ENCODE peak calls at places on chromosome 4, in seven cellular contexts. One of them, this sample, is unnamed.

GRCh38 chr4:78510681-78511080 is 40.9 kb upstream of the ANXA3 start:
- DNase-seq in fibroblast of lung: no peak
- DNase-seq in nephron progenitor cell: no peak
- DNase-seq in AG09309: no peak
- DNase-seq in neural crest cell: no peak
- DNase-seq in hepatocyte: no peak
- DNase-seq in GM13977: no peak
- DNase-seq in this sample: no peak

GRCh38 chr4:116599859-116600258 is 485.5 kb downstream of the TRAM1L1 start:
- DNase-seq in fibroblast of lung: no peak
- DNase-seq in nephron progenitor cell: peak; percentile 13
- DNase-seq in AG09309: no peak
- DNase-seq in neural crest cell: no peak
- DNase-seq in hepatocyte: no peak
- DNase-seq in GM13977: no peak
- DNase-seq in this sample: no peak

GRCh38 chr4:165970703-165971420 is 97.8 kb downstream of the TLL1 start:
- DNase-seq in fibroblast of lung: no peak
- DNase-seq in nephron progenitor cell: no peak
- DNase-seq in AG09309: no peak
- DNase-seq in neural crest cell: no peak
- DNase-seq in hepatocyte: no peak
- DNase-seq in GM13977: no peak
- DNase-seq in this sample: no peak

GRCh38 chr4:45484740-45485139 is 639.1 kb downstream of the GABRG1 start:
- DNase-seq in fibroblast of lung: no peak
- DNase-seq in nephron progenitor cell: no peak
- DNase-seq in AG09309: no peak
- DNase-seq in neural crest cell: no peak
- DNase-seq in hepatocyte: no peak
- DNase-seq in GM13977: no peak
- DNase-seq in this sample: no peak

GRCh38 chr4:3654036-3654807 is 112.0 kb upstream of the ADRA2C start:
- DNase-seq in fibroblast of lung: no peak
- DNase-seq in nephron progenitor cell: no peak
- DNase-seq in AG09309: no peak
- DNase-seq in neural crest cell: no peak
- DNase-seq in hepatocyte: no peak
- DNase-seq in GM13977: no peak
- DNase-seq in this sample: no peak

GRCh38 chr4:98501383-98501782 is 157.0 kb downstream of the TSPAN5 start:
- DNase-seq in fibroblast of lung: no peak
- DNase-seq in nephron progenitor cell: no peak
- DNase-seq in AG09309: no peak
- DNase-seq in neural crest cell: no peak
- DNase-seq in hepatocyte: no peak
- DNase-seq in GM13977: no peak
- DNase-seq in this sample: no peak

GRCh38 chr4:8597791-8598190 is 5.2 kb downstream of the CPZ start:
- DNase-seq in fibroblast of lung: no peak
- DNase-seq in nephron progenitor cell: no peak
- DNase-seq in AG09309: no peak
- DNase-seq in neural crest cell: no peak
- DNase-seq in hepatocyte: no peak
- DNase-seq in GM13977: no peak
- DNase-seq in this sample: no peak

GRCh38 chr4:153292897-153293674 is 51.4 kb upstream of the MND1 start:
- DNase-seq in fibroblast of lung: no peak
- DNase-seq in nephron progenitor cell: no peak
- DNase-seq in AG09309: no peak
- DNase-seq in neural crest cell: no peak
- DNase-seq in hepatocyte: no peak
- DNase-seq in GM13977: no peak
- DNase-seq in this sample: no peak

GRCh38 chr4:149095798-149096197 is 653.6 kb upstream of the NR3C2 start:
- DNase-seq in fibroblast of lung: no peak
- DNase-seq in nephron progenitor cell: no peak
- DNase-seq in AG09309: no peak
- DNase-seq in neural crest cell: no peak
- DNase-seq in hepatocyte: no peak
- DNase-seq in GM13977: no peak
- DNase-seq in this sample: no peak

GRCh38 chr4:5051210-5051691 is at the start of gene STK32B:
- DNase-seq in fibroblast of lung: peak; percentile 60
- DNase-seq in nephron progenitor cell: peak; percentile 77
- DNase-seq in AG09309: peak; percentile 40
- DNase-seq in neural crest cell: peak; percentile 60
- DNase-seq in hepatocyte: peak; percentile 76
- DNase-seq in GM13977: peak; percentile 47
- DNase-seq in this sample: peak; percentile 28

GRCh38 chr4:139440971-139441370 is 12.9 kb upstream of the RAB33B start:
- DNase-seq in fibroblast of lung: no peak
- DNase-seq in nephron progenitor cell: no peak
- DNase-seq in AG09309: no peak
- DNase-seq in neural crest cell: no peak
- DNase-seq in hepatocyte: no peak
- DNase-seq in GM13977: no peak
- DNase-seq in this sample: no peak

GRCh38 chr4:21012851-21013331 is 312.6 kb downstream of the PACRGL start:
- DNase-seq in fibroblast of lung: no peak
- DNase-seq in nephron progenitor cell: no peak
- DNase-seq in AG09309: no peak
- DNase-seq in neural crest cell: no peak
- DNase-seq in hepatocyte: no peak
- DNase-seq in GM13977: no peak
- DNase-seq in this sample: no peak

GRCh38 chr4:12911723-12912324 is 572.3 kb downstream of the RAB28 start:
- DNase-seq in fibroblast of lung: no peak
- DNase-seq in nephron progenitor cell: no peak
- DNase-seq in AG09309: no peak
- DNase-seq in neural crest cell: no peak
- DNase-seq in hepatocyte: no peak
- DNase-seq in GM13977: no peak
- DNase-seq in this sample: no peak

GRCh38 chr4:152478456-152479237 is 57.2 kb downstream of the FBXW7 start:
- DNase-seq in fibroblast of lung: peak; percentile 42
- DNase-seq in nephron progenitor cell: no peak
- DNase-seq in AG09309: no peak
- DNase-seq in neural crest cell: no peak
- DNase-seq in hepatocyte: no peak
- DNase-seq in GM13977: no peak
- DNase-seq in this sample: no peak

GRCh38 chr4:122602277-122603142 is 18.4 kb downstream of the IL21 start:
- DNase-seq in fibroblast of lung: peak; percentile 82
- DNase-seq in nephron progenitor cell: no peak
- DNase-seq in AG09309: peak; percentile 32
- DNase-seq in neural crest cell: no peak
- DNase-seq in hepatocyte: peak; percentile 44
- DNase-seq in GM13977: peak; percentile 28
- DNase-seq in this sample: no peak

GRCh38 chr4:42655248-42655647 is 1.7 kb downstream of the ATP8A1 start:
- DNase-seq in fibroblast of lung: no peak
- DNase-seq in nephron progenitor cell: no peak
- DNase-seq in AG09309: no peak
- DNase-seq in neural crest cell: no peak
- DNase-seq in hepatocyte: no peak
- DNase-seq in GM13977: peak; percentile 18
- DNase-seq in this sample: no peak

GRCh38 chr4:97984545-97985131 is 158.6 kb downstream of the STPG2 start:
- DNase-seq in fibroblast of lung: no peak
- DNase-seq in nephron progenitor cell: peak; percentile 8
- DNase-seq in AG09309: no peak
- DNase-seq in neural crest cell: no peak
- DNase-seq in hepatocyte: no peak
- DNase-seq in GM13977: no peak
- DNase-seq in this sample: no peak

GRCh38 chr4:77599378-77599777 is 6.2 kb upstream of the CXCL13 start:
- DNase-seq in fibroblast of lung: peak; percentile 60
- DNase-seq in nephron progenitor cell: peak; percentile 29
- DNase-seq in AG09309: no peak
- DNase-seq in neural crest cell: peak; percentile 4
- DNase-seq in hepatocyte: peak; percentile 52
- DNase-seq in GM13977: no peak
- DNase-seq in this sample: no peak

GRCh38 chr4:161577604-161578301 is 586.0 kb downstream of the FSTL5 start:
- DNase-seq in fibroblast of lung: peak; percentile 60
- DNase-seq in nephron progenitor cell: no peak
- DNase-seq in AG09309: peak; percentile 92
- DNase-seq in neural crest cell: no peak
- DNase-seq in hepatocyte: peak; percentile 44
- DNase-seq in GM13977: no peak
- DNase-seq in this sample: no peak

GRCh38 chr4:108276690-108277089 is 108.0 kb upstream of the LEF1 start:
- DNase-seq in fibroblast of lung: no peak
- DNase-seq in nephron progenitor cell: no peak
- DNase-seq in AG09309: no peak
- DNase-seq in neural crest cell: no peak
- DNase-seq in hepatocyte: no peak
- DNase-seq in GM13977: no peak
- DNase-seq in this sample: no peak

GRCh38 chr4:78058591-78059523 is 1.7 kb downstream of the FRAS1 start:
- DNase-seq in fibroblast of lung: peak; percentile 17
- DNase-seq in nephron progenitor cell: peak; percentile 67
- DNase-seq in AG09309: no peak
- DNase-seq in neural crest cell: peak; percentile 44
- DNase-seq in hepatocyte: peak; percentile 75
- DNase-seq in GM13977: peak; percentile 43
- DNase-seq in this sample: peak; percentile 48

GRCh38 chr4:75549019-75549418 is 6.8 kb upstream of the ODAPH start:
- DNase-seq in fibroblast of lung: no peak
- DNase-seq in nephron progenitor cell: no peak
- DNase-seq in AG09309: no peak
- DNase-seq in neural crest cell: no peak
- DNase-seq in hepatocyte: no peak
- DNase-seq in GM13977: no peak
- DNase-seq in this sample: no peak

GRCh38 chr4:75544870-75545269 is 11.0 kb upstream of the ODAPH start:
- DNase-seq in fibroblast of lung: no peak
- DNase-seq in nephron progenitor cell: no peak
- DNase-seq in AG09309: no peak
- DNase-seq in neural crest cell: no peak
- DNase-seq in hepatocyte: no peak
- DNase-seq in GM13977: no peak
- DNase-seq in this sample: no peak

GRCh38 chr4:75545526-75545925 is 10.3 kb upstream of the ODAPH start:
- DNase-seq in fibroblast of lung: no peak
- DNase-seq in nephron progenitor cell: no peak
- DNase-seq in AG09309: peak; percentile 13
- DNase-seq in neural crest cell: no peak
- DNase-seq in hepatocyte: no peak
- DNase-seq in GM13977: no peak
- DNase-seq in this sample: no peak

GRCh38 chr4:75552452-75552851 is 3.4 kb upstream of the ODAPH start:
- DNase-seq in fibroblast of lung: no peak
- DNase-seq in nephron progenitor cell: no peak
- DNase-seq in AG09309: no peak
- DNase-seq in neural crest cell: no peak
- DNase-seq in hepatocyte: no peak
- DNase-seq in GM13977: no peak
- DNase-seq in this sample: no peak

DNA sequence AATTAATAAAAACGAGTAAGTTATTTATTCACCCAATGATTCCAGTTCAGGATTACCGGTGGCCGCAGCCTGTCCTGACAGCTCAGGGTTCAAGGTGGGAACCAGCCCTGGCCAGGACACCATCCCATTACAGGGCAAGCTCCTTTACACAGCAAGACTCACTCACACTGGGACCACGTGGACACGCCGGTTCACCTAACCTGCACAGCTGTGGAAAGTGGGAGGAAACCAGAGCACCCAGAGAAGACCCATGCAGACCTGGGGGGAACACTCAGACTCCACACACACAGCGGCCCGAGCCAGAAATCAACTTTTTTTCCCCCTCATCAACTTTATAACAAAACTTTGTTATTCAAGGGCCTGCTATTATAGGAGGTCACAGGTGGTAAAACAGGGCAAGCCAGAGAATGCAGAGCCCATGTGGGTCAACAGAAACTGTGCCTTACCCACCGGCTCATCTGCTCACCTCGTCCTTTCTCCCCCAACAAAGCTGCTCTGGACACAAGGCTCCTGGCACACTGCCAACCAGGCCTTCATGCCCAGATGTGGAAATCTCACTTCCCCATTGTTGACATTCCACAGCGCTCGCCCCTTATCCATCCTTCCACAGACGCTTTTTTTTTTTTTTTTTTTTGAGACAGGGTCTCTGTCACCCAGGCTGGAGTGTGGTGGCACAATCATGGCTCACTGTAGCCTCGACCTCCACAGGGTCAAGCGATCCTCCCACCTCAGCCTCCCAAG is 8.0 kb upstream of the ODAPH start:
- DNase-seq in fibroblast of lung: peak; percentile 29
- DNase-seq in nephron progenitor cell: no peak
- DNase-seq in AG09309: no peak
- DNase-seq in neural crest cell: no peak
- DNase-seq in hepatocyte: peak; percentile 68
- DNase-seq in GM13977: no peak
- DNase-seq in this sample: no peak
- TF ChIP-seq CTCF in fibroblast of lung: no peak
- TF ChIP-seq CTCF in nephron progenitor cell: no peak
- TF ChIP-seq CTCF in AG09309: no peak
- TF ChIP-seq CTCF in neural crest cell: no peak
- TF ChIP-seq CTCF in hepatocyte: no peak
- TF ChIP-seq CTCF in GM13977: no peak
- TF ChIP-seq CTCF in this sample: no peak

GRCh38 chr4:145840801-145841200 is 97.8 kb downstream of the ZNF827 start:
- DNase-seq in fibroblast of lung: no peak
- DNase-seq in nephron progenitor cell: no peak
- DNase-seq in AG09309: no peak
- DNase-seq in neural crest cell: no peak
- DNase-seq in hepatocyte: no peak
- DNase-seq in GM13977: no peak
- DNase-seq in this sample: no peak
- TF ChIP-seq CTCF in fibroblast of lung: no peak
- TF ChIP-seq CTCF in nephron progenitor cell: no peak
- TF ChIP-seq CTCF in AG09309: no peak
- TF ChIP-seq CTCF in neural crest cell: no peak
- TF ChIP-seq CTCF in hepatocyte: no peak
- TF ChIP-seq CTCF in GM13977: no peak
- TF ChIP-seq CTCF in this sample: no peak

GRCh38 chr4:41129936-41130440 is 84.4 kb downstream of the APBB2 start:
- DNase-seq in fibroblast of lung: no peak
- DNase-seq in nephron progenitor cell: no peak
- DNase-seq in AG09309: no peak
- DNase-seq in neural crest cell: no peak
- DNase-seq in hepatocyte: no peak
- DNase-seq in GM13977: no peak
- DNase-seq in this sample: no peak
- TF ChIP-seq CTCF in fibroblast of lung: no peak
- TF ChIP-seq CTCF in nephron progenitor cell: no peak
- TF ChIP-seq CTCF in AG09309: no peak
- TF ChIP-seq CTCF in neural crest cell: no peak
- TF ChIP-seq CTCF in hepatocyte: no peak
- TF ChIP-seq CTCF in GM13977: no peak
- TF ChIP-seq CTCF in this sample: no peak

DNA sequence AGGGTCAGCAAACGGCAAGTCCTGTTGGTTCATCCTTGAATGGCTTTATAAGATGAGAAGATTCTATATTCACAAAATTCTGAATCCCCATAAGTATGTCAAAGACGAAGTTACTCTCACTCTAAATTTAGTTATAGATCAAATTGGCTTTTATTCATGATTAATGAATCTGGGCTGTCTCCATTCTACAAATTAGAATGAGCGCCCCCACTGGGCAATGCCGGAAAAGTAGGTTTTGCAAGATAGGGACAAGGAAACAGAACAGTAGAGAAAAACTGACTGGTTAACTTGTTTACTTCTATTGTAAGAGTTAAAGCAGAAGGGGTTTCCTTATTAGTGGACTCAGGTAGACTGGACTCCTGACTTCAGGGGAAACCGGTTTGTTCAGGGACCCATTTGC is 100.3 kb downstream of the F11 start:
- DNase-seq in fibroblast of lung: no peak
- DNase-seq in nephron progenitor cell: no peak
- DNase-seq in AG09309: no peak
- DNase-seq in neural crest cell: no peak
- DNase-seq in hepatocyte: no peak
- DNase-seq in GM13977: no peak
- DNase-seq in this sample: no peak
- TF ChIP-seq CTCF in fibroblast of lung: no peak
- TF ChIP-seq CTCF in nephron progenitor cell: no peak
- TF ChIP-seq CTCF in AG09309: no peak
- TF ChIP-seq CTCF in neural crest cell: no peak
- TF ChIP-seq CTCF in hepatocyte: no peak
- TF ChIP-seq CTCF in GM13977: no peak
- TF ChIP-seq CTCF in this sample: no peak